ENCODE peak calls at places on chromosome 4, in ten cellular contexts. V is endothelial cell, Y is AG10803, P is glutamatergic neuron, Z is psoas muscle, B is AG09319, W is choroid plexus epithelial cell, T is bronchial epithelial cell, F is cardiac muscle cell, H is MM.1S. L is an unnamed sample.

GRCh38 chr4:7950301-7951092 is 10.8 kb upstream of the AFAP1 start:
- DNase-seq in B (no peak), T (no peak), W (no peak), Y (no peak), V (no peak), Z (no peak), P (no peak), H (no peak), F (no peak), L (no peak)

GRCh38 chr4:5810770-5811430 is 82.0 kb downstream of the CRMP1 start:
- DNase-seq in V (no peak), W (no peak), H (no peak), P (no peak), F (no peak), Z (no peak), Y (no peak), B (no peak), T (no peak), L (no peak)

GRCh38 chr4:137981277-137981676 is 260.9 kb downstream of the SLC7A11 start:
- DNase-seq in H (no peak), P (no peak), W (peak; percentile 71), Z (no peak), B (no peak), T (peak; percentile 55), V (no peak), Y (peak; percentile 35), F (peak; percentile 60), L (no peak)

GRCh38 chr4:1547131-1547862 is 136.8 kb downstream of the FAM53A start:
- DNase-seq in H (no peak), F (no peak), V (no peak), T (no peak), B (no peak), W (no peak), Y (no peak), Z (peak; percentile 35), P (no peak), L (peak; percentile 75)

GRCh38 chr4:8507624-8508023 is 67.0 kb downstream of the TRMT44 start:
- DNase-seq in W (peak; percentile 51), T (no peak), Y (peak; percentile 23), H (no peak), F (no peak), Z (no peak), P (no peak), B (no peak), V (no peak), L (no peak)

GRCh38 chr4:147732516-147733193 is 767 bp downstream of the ARHGAP10 start:
- DNase-seq in T (peak; percentile 23), F (peak; percentile 61), H (peak; percentile 47), Z (peak; percentile 69), B (no peak), V (peak; percentile 28), Y (peak; percentile 31), P (peak; percentile 47), W (peak; percentile 59), L (no peak)

GRCh38 chr4:86386201-86386600 is 26.3 kb upstream of the MAPK10 start:
- DNase-seq in F (no peak), Y (no peak), V (no peak), P (no peak), B (no peak), W (no peak), T (no peak), H (no peak), Z (no peak), L (no peak)

GRCh38 chr4:8370106-8370787 is 70.3 kb downstream of the ACOX3 start:
- DNase-seq in Y (no peak), P (no peak), H (no peak), B (no peak), T (no peak), Z (peak; percentile 32), W (no peak), V (no peak), F (no peak), L (peak; percentile 83)

GRCh38 chr4:43253511-43253910 is 361.0 kb downstream of the GRXCR1 start:
- DNase-seq in H (no peak), B (no peak), V (no peak), Z (no peak), F (no peak), P (no peak), T (no peak), W (peak; percentile 13), Y (no peak), L (no peak)

GRCh38 chr4:109207060-109207459 is 95.4 kb downstream of the COL25A1 start:
- DNase-seq in T (peak; percentile 27), W (peak; percentile 83), F (peak; percentile 54), H (no peak), Z (no peak), V (no peak), P (no peak), Y (peak; percentile 11), B (peak; percentile 18), L (no peak)

GRCh38 chr4:107665001-107665400 is 55.0 kb downstream of the PAPSS1 start:
- DNase-seq in B (no peak), P (no peak), W (peak; percentile 56), Y (peak; percentile 83), F (peak; percentile 24), T (no peak), H (no peak), V (no peak), Z (no peak), L (no peak)

GRCh38 chr4:61210186-61210939 is 10.2 kb downstream of the ADGRL3 start:
- DNase-seq in W (peak; percentile 30), F (no peak), V (no peak), B (no peak), H (no peak), T (peak; percentile 35), P (no peak), Z (no peak), Y (no peak), L (no peak)
- TF ChIP-seq CTCF in W (no peak), F (no peak), V (no peak), B (no peak), H (no peak), T (no peak), P (no peak), Z (no peak), Y (no peak), L (no peak)

DNA sequence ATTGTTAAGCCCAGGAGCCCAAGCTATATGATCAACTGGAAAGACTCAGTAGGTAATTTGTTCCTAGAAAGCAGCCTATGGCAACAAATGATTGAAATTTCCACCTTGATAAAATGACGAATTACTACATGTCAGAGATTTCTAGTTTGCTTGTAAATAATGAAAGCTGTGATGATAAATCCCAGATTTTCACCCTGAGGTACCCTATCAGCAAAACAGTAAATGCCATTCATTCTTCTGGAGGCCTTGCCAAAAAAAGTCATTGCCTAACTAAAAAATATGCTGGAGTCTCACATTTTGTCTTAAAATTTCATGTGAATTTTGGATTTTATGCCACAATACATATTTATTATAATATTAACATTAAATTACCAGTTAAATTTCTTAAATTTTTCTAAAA is 71.3 kb downstream of the PPEF2 start:
- DNase-seq in V (no peak), H (no peak), P (no peak), F (peak; percentile 64), B (no peak), W (peak; percentile 39), Z (no peak), Y (peak; percentile 29), T (no peak), L (no peak)
- TF ChIP-seq CTCF in V (no peak), H (no peak), P (no peak), F (no peak), B (no peak), W (no peak), Z (no peak), Y (no peak), T (no peak), L (no peak)

DNA sequence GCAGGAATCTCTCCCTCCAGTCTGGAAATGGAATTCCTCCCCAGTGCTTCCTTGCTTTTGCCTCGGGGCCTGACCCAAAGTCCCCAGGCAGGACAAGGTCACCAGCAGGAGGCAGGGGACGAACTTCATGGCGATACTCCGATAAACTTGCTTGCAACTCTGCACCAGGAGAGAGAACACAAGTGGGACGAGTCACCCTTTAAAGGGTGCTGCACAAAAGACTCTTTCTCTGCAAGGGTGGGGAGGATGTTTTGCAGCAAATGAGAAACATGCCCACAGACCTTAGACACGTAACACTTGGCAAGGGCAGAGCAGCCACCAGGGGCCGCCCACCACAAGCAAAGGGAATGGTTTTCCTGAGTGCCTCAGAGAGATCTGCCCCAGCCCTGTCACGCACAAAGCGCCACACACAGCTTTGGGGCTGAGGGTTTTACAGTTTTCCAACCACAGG is at the start of gene FGFBP2:
- DNase-seq in T (peak; percentile 29), W (peak; percentile 74), F (peak; percentile 66), Z (no peak), H (no peak), Y (peak; percentile 42), B (peak; percentile 3), V (peak; percentile 64), P (peak; percentile 66), L (no peak)
- TF ChIP-seq CTCF in T (peak; percentile 56), W (peak; percentile 82), F (peak; percentile 61), Z (peak; percentile 18), H (peak; percentile 25), Y (peak; percentile 49), B (peak; percentile 64), V (no peak), P (peak; percentile 37), L (peak; percentile 86)

GRCh38 chr4:47667552-47667951 is 170.3 kb downstream of the CORIN start:
- DNase-seq in Y (no peak), V (no peak), B (no peak), Z (no peak), F (no peak), T (peak; percentile 37), P (no peak), H (no peak), W (peak; percentile 48), L (no peak)

GRCh38 chr4:47668810-47669408 is 169.0 kb downstream of the CORIN start:
- DNase-seq in V (peak; percentile 15), B (peak; percentile 29), T (peak; percentile 62), W (peak; percentile 82), Z (no peak), Y (peak; percentile 61), F (peak; percentile 72), P (no peak), H (peak; percentile 63), L (no peak)

GRCh38 chr4:47664051-47664826 is 173.6 kb downstream of the CORIN start:
- DNase-seq in H (no peak), V (no peak), W (no peak), P (no peak), T (no peak), B (no peak), F (no peak), Z (no peak), Y (no peak), L (no peak)

GRCh38 chr4:47668256-47668655 is 169.6 kb downstream of the CORIN start:
- DNase-seq in B (no peak), H (no peak), Y (no peak), W (no peak), P (no peak), F (no peak), Z (no peak), V (no peak), T (peak; percentile 79), L (no peak)

GRCh38 chr4:47662975-47663374 is 174.9 kb downstream of the CORIN start:
- DNase-seq in T (no peak), V (peak; percentile 34), P (peak; percentile 49), F (no peak), Y (no peak), Z (no peak), B (no peak), H (peak; percentile 41), W (no peak), L (no peak)
- TF ChIP-seq CTCF in T (peak; percentile 39), V (peak; percentile 76), P (peak; percentile 65), F (peak; percentile 25), Y (peak; percentile 24), Z (no peak), B (peak; percentile 23), H (peak; percentile 46), W (peak; percentile 43), L (peak; percentile 64)